ENCODE peak calls at places on chromosomes 5 and 9, in six cellular contexts. N, L, D, F, K and Y are unnamed samples.

GRCh38 chr9:22165144-22165543 is 156.0 kb upstream of the CDKN2B start:
- DNase-seq in N (peak), L (no peak), D (no peak), F (no peak), K (no peak), Y (no peak)

GRCh38 chr9:137449931-137450537 is 8.9 kb upstream of the ENTPD8 start:
- DNase-seq in N (no peak), L (peak), D (no peak), F (no peak), K (no peak), Y (no peak)

GRCh38 chr9:127132375-127132774 is 9.9 kb upstream of the ANGPTL2 start:
- DNase-seq in N (no peak), L (no peak), D (no peak), F (no peak), K (no peak), Y (no peak)

GRCh38 chr5:166648736-166649135 is 1642.7 kb upstream of the WWC1 start:
- DNase-seq in N (no peak), L (no peak), D (no peak), F (no peak), K (no peak), Y (no peak)

GRCh38 chr5:174750720-174751119 is 26.3 kb downstream of the MSX2 start:
- DNase-seq in N (no peak), L (no peak), D (peak), F (peak), K (no peak), Y (no peak)

GRCh38 chr5:141618030-141618803 is 583 bp downstream of the DIAPH1 start:
- DNase-seq in N (no peak), L (peak), D (peak), F (peak), K (peak), Y (peak)

GRCh38 chr5:153159611-153160010 is 330.9 kb upstream of the GRIA1 start:
- DNase-seq in N (peak), L (no peak), D (peak), F (no peak), K (no peak), Y (no peak)

GRCh38 chr5:151550146-151550545 is 41.0 kb downstream of the FAT2 start:
- DNase-seq in N (no peak), L (no peak), D (no peak), F (no peak), K (no peak), Y (no peak)

GRCh38 chr9:33818832-33819500 is 2.0 kb downstream of the UBE2R2 start:
- DNase-seq in N (no peak), L (no peak), D (peak), F (no peak), K (no peak), Y (no peak)

GRCh38 chr5:156310115-156310514 is 16.8 kb upstream of the SGCD start:
- DNase-seq in N (no peak), L (no peak), D (no peak), F (no peak), K (no peak), Y (no peak)

GRCh38 chr9:136695435-136695895 is 8.2 kb upstream of the AGPAT2 start:
- DNase-seq in N (no peak), L (no peak), D (no peak), F (no peak), K (no peak), Y (peak)

GRCh38 chr5:56490971-56491468 is 257.9 kb upstream of the ANKRD55 start:
- DNase-seq in N (no peak), L (no peak), D (peak), F (no peak), K (no peak), Y (peak)

GRCh38 chr5:111411321-111411720 is 101.0 kb downstream of the STARD4 start:
- DNase-seq in N (no peak), L (no peak), D (no peak), F (no peak), K (no peak), Y (no peak)

GRCh38 chr9:36970007-36970888 is 63.8 kb downstream of the PAX5 start:
- DNase-seq in N (no peak), L (no peak), D (peak), F (no peak), K (no peak), Y (no peak)

GRCh38 chr9:72538926-72539702 is 17.7 kb downstream of the TMC1 start:
- DNase-seq in N (no peak), L (no peak), D (no peak), F (no peak), K (no peak), Y (no peak)

GRCh38 chr9:16143947-16144890 is 591.4 kb downstream of the CCDC171 start:
- DNase-seq in N (no peak), L (no peak), D (peak), F (no peak), K (no peak), Y (no peak)

GRCh38 chr5:123131805-123132204 is 42.8 kb downstream of the PRDM6 start:
- DNase-seq in N (no peak), L (no peak), D (no peak), F (no peak), K (no peak), Y (no peak)

GRCh38 chr5:107997338-107997979 is 326.7 kb upstream of the EFNA5 start:
- DNase-seq in N (no peak), L (no peak), D (no peak), F (no peak), K (no peak), Y (no peak)

GRCh38 chr5:170135796-170136490 is 30.2 kb downstream of the FOXI1 start:
- DNase-seq in N (no peak), L (no peak), D (peak), F (no peak), K (no peak), Y (no peak)

GRCh38 chr9:136267261-136268111 is 21.9 kb upstream of the QSOX2 start:
- DNase-seq in N (peak), L (peak), D (peak), F (peak), K (peak), Y (no peak)

GRCh38 chr9:70438341-70438924 is 24.0 kb upstream of the KLF9 start:
- DNase-seq in N (no peak), L (no peak), D (peak), F (peak), K (no peak), Y (peak)

GRCh38 chr5:40572359-40572758 is 107.4 kb upstream of the PTGER4 start:
- DNase-seq in N (no peak), L (no peak), D (no peak), F (no peak), K (no peak), Y (no peak)

GRCh38 chr5:14672508-14673394 is 8.2 kb downstream of the OTULIN start:
- DNase-seq in N (no peak), L (no peak), D (no peak), F (peak), K (no peak), Y (no peak)

GRCh38 chr9:126514037-126514821 is 99.5 kb upstream of the LMX1B start:
- DNase-seq in N (peak), L (peak), D (peak), F (peak), K (peak), Y (peak)

GRCh38 chr9:126023962-126024361 is 276.8 kb downstream of the PBX3 start:
- DNase-seq in N (no peak), L (no peak), D (no peak), F (no peak), K (no peak), Y (no peak)

GRCh38 chr9:136343121-136343883 is 16.0 kb downstream of the GPSM1 start:
- DNase-seq in N (no peak), L (no peak), D (no peak), F (no peak), K (no peak), Y (no peak)

GRCh38 chr9:37283730-37284235 is 138.7 kb upstream of the GRHPR start:
- DNase-seq in N (no peak), L (no peak), D (no peak), F (no peak), K (no peak), Y (no peak)

GRCh38 chr5:33781286-33781685 is 110.5 kb downstream of the ADAMTS12 start:
- DNase-seq in N (peak), L (no peak), D (no peak), F (no peak), K (no peak), Y (no peak)

GRCh38 chr5:172722309-172722815 is 48.6 kb downstream of the DUSP1 start:
- DNase-seq in N (no peak), L (no peak), D (no peak), F (no peak), K (peak), Y (no peak)

GRCh38 chr5:166786889-166787288 is 1504.6 kb upstream of the WWC1 start:
- DNase-seq in N (no peak), L (no peak), D (no peak), F (no peak), K (no peak), Y (no peak)

GRCh38 chr5:1176473-1177391 is 24.7 kb upstream of the SLC6A19 start:
- DNase-seq in N (no peak), L (no peak), D (no peak), F (no peak), K (no peak), Y (peak)

GRCh38 chr9:69981686-69982450 is 61.8 kb upstream of the MAMDC2 start:
- DNase-seq in N (no peak), L (no peak), D (peak), F (peak), K (no peak), Y (peak)

GRCh38 chr5:149803641-149804468 is 73.7 kb downstream of the PPARGC1B start:
- DNase-seq in N (no peak), L (no peak), D (no peak), F (no peak), K (no peak), Y (no peak)

GRCh38 chr5:4373051-4373450 is 767.1 kb upstream of the ADAMTS16 start:
- DNase-seq in N (no peak), L (no peak), D (no peak), F (no peak), K (no peak), Y (no peak)

GRCh38 chr9:138040446-138041430 is 163.2 kb downstream of the CACNA1B start:
- DNase-seq in N (no peak), L (no peak), D (no peak), F (no peak), K (no peak), Y (no peak)

GRCh38 chr5:141172381-141173204 is at the start of gene PCDHB7:
- DNase-seq in N (no peak), L (peak), D (no peak), F (peak), K (no peak), Y (peak)

GRCh38 chr9:113178087-113178486 is 27.3 kb downstream of the SLC31A2 start:
- DNase-seq in N (peak), L (no peak), D (no peak), F (no peak), K (no peak), Y (no peak)

GRCh38 chr5:135990518-135991240 is 35.9 kb upstream of the LECT2 start:
- DNase-seq in N (no peak), L (no peak), D (no peak), F (no peak), K (no peak), Y (peak)

GRCh38 chr5:132134384-132134783 is 60.8 kb downstream of the CSF2 start:
- DNase-seq in N (no peak), L (no peak), D (peak), F (peak), K (no peak), Y (no peak)